ENCODE peak calls at places on chromosomes 12 and 14, in nine cellular contexts. D is T-helper 2 cell, I is mammary epithelial cell, H is posterior cingulate gyrus, C is anterior cingulate cortex, T is left ventricle myocardium superior, G is nephron progenitor cell, W is BJ, L is lower lobe of right lung. B is an unnamed sample.

GRCh38 chr12:81758421-81759214 is 532 bp downstream of the PPFIA2 start:
- DNase-seq in D (no peak), I (no peak), H (peak; percentile 61), C (peak; percentile 78), T (peak; percentile 53), G (peak; percentile 49), W (no peak), L (no peak), B (no peak)

GRCh38 chr14:92985521-92985920 is 62.6 kb downstream of the CHGA start:
- DNase-seq in D (no peak), I (no peak), H (no peak), C (no peak), T (no peak), G (no peak), W (no peak), L (no peak), B (no peak)

GRCh38 chr14:99277534-99277933 is 5.5 kb upstream of the BCL11B start:
- DNase-seq in D (no peak), I (no peak), H (no peak), C (no peak), T (no peak), G (no peak), W (no peak), L (no peak), B (peak; percentile 26)

GRCh38 chr12:124491856-124492420 is 75.5 kb downstream of the NCOR2 start:
- DNase-seq in D (no peak), I (no peak), H (no peak), C (no peak), T (no peak), G (no peak), W (no peak), L (no peak), B (no peak)

GRCh38 chr14:30681752-30682355 is 59.7 kb downstream of the SCFD1 start:
- DNase-seq in D (no peak), I (no peak), H (no peak), C (no peak), T (no peak), G (no peak), W (no peak), L (no peak), B (peak; percentile 35)

GRCh38 chr12:108235231-108235959 is 103.7 kb downstream of the CMKLR1 start:
- DNase-seq in D (no peak), I (no peak), H (no peak), C (no peak), T (no peak), G (no peak), W (no peak), L (no peak), B (no peak)

GRCh38 chr14:106875503-106875902 is 1349.1 kb downstream of the TMEM121 start:
- DNase-seq in D (no peak), I (no peak), H (no peak), C (no peak), T (peak; percentile 49), G (no peak), W (no peak), L (no peak), B (no peak)

GRCh38 chr12:6183689-6184441 is 16.3 kb upstream of the CD9 start:
- DNase-seq in D (no peak), I (peak; percentile 40), H (no peak), C (peak; percentile 28), T (no peak), G (no peak), W (no peak), L (no peak), B (peak; percentile 78)

GRCh38 chr12:94207467-94208432 is 59.4 kb downstream of the PLXNC1 start:
- DNase-seq in D (peak; percentile 42), I (no peak), H (no peak), C (no peak), T (no peak), G (no peak), W (no peak), L (no peak), B (peak; percentile 48)

GRCh38 chr12:122891661-122892525 is 4.0 kb downstream of the VPS37B start:
- DNase-seq in D (no peak), I (peak; percentile 89), H (no peak), C (no peak), T (no peak), G (no peak), W (peak; percentile 55), L (no peak), B (peak; percentile 89)

GRCh38 chr12:117967043-117967442 is 1.7 kb downstream of the KSR2 start:
- DNase-seq in D (no peak), I (no peak), H (no peak), C (no peak), T (no peak), G (no peak), W (no peak), L (no peak), B (no peak)

GRCh38 chr14:20857630-20858261 is 33.4 kb upstream of the RNASE3 start:
- DNase-seq in D (peak; percentile 33), I (peak; percentile 27), H (peak; percentile 68), C (peak; percentile 65), T (peak; percentile 76), G (peak; percentile 80), W (no peak), L (peak; percentile 76), B (peak; percentile 35)

GRCh38 chr14:31360919-31361662 is 59.3 kb downstream of the HEATR5A start:
- DNase-seq in D (no peak), I (peak; percentile 79), H (no peak), C (no peak), T (no peak), G (no peak), W (peak; percentile 32), L (no peak), B (peak; percentile 91)

GRCh38 chr14:95355422-95355821 is 35.7 kb upstream of the CLMN start:
- DNase-seq in D (no peak), I (no peak), H (no peak), C (no peak), T (no peak), G (no peak), W (no peak), L (no peak), B (no peak)

GRCh38 chr14:87041290-87042020 is 951.5 kb downstream of the GALC start:
- DNase-seq in D (no peak), I (no peak), H (no peak), C (no peak), T (no peak), G (no peak), W (no peak), L (no peak), B (peak; percentile 33)

GRCh38 chr12:6275609-6276246 is 34.8 kb upstream of the PLEKHG6 start:
- DNase-seq in D (no peak), I (no peak), H (no peak), C (no peak), T (no peak), G (no peak), W (no peak), L (peak; percentile 20), B (no peak)

GRCh38 chr12:128853321-128854197 is at the start of gene GLT1D1:
- DNase-seq in D (no peak), I (no peak), H (peak; percentile 24), C (no peak), T (peak; percentile 32), G (peak; percentile 67), W (no peak), L (no peak), B (no peak)

GRCh38 chr12:50925342-50925651 is 27.0 kb upstream of the HIGD1C start:
- DNase-seq in D (no peak), I (no peak), H (no peak), C (no peak), T (peak; percentile 42), G (no peak), W (no peak), L (no peak), B (no peak)

GRCh38 chr14:34987180-34987579 is 4.4 kb downstream of the SRP54 start:
- DNase-seq in D (no peak), I (no peak), H (no peak), C (no peak), T (no peak), G (no peak), W (no peak), L (no peak), B (no peak)

GRCh38 chr14:55077155-55077554 is 25.7 kb downstream of the MAPK1IP1L start:
- DNase-seq in D (no peak), I (peak; percentile 83), H (no peak), C (no peak), T (no peak), G (no peak), W (no peak), L (no peak), B (peak; percentile 87)

GRCh38 chr12:96258451-96258933 is 64.3 kb downstream of the ELK3 start:
- DNase-seq in D (peak; percentile 36), I (peak; percentile 39), H (no peak), C (no peak), T (peak; percentile 72), G (peak; percentile 28), W (no peak), L (no peak), B (no peak)

GRCh38 chr12:12476836-12477531 is 85.7 kb downstream of the DUSP16 start:
- DNase-seq in D (no peak), I (no peak), H (peak; percentile 76), C (peak; percentile 84), T (no peak), G (no peak), W (no peak), L (no peak), B (no peak)

GRCh38 chr12:22275847-22276246 is 58.7 kb downstream of the ST8SIA1 start:
- DNase-seq in D (no peak), I (peak; percentile 97), H (peak; percentile 18), C (peak; percentile 19), T (peak; percentile 89), G (no peak), W (peak; percentile 98), L (peak; percentile 62), B (peak; percentile 99)

GRCh38 chr14:22850944-22851790 is 14.8 kb downstream of the MMP14 start:
- DNase-seq in D (no peak), I (peak; percentile 99), H (peak; percentile 53), C (peak; percentile 72), T (peak; percentile 94), G (no peak), W (peak; percentile 93), L (peak; percentile 73), B (peak; percentile 93)

GRCh38 chr12:130920711-130921381 is 32.9 kb upstream of the ADGRD1 start:
- DNase-seq in D (no peak), I (no peak), H (no peak), C (no peak), T (peak; percentile 79), G (no peak), W (peak; percentile 87), L (peak; percentile 88), B (peak; percentile 32)

GRCh38 chr14:24185015-24185414 is 3.6 kb downstream of the IPO4 start:
- DNase-seq in D (no peak), I (no peak), H (no peak), C (no peak), T (no peak), G (no peak), W (no peak), L (no peak), B (no peak)

GRCh38 chr14:61542848-61543790 is 152.2 kb upstream of the HIF1A start:
- DNase-seq in D (no peak), I (no peak), H (no peak), C (no peak), T (no peak), G (no peak), W (no peak), L (no peak), B (no peak)

GRCh38 chr14:97180304-97181200 is 383.4 kb downstream of the VRK1 start:
- DNase-seq in D (no peak), I (no peak), H (peak; percentile 34), C (peak; percentile 43), T (no peak), G (no peak), W (no peak), L (no peak), B (peak; percentile 79)

GRCh38 chr12:47276253-47277070 is 196.7 kb upstream of the AMIGO2 start:
- DNase-seq in D (peak; percentile 84), I (peak; percentile 91), H (no peak), C (no peak), T (no peak), G (no peak), W (peak; percentile 24), L (no peak), B (peak; percentile 94)

GRCh38 chr12:66964629-66965028 is 285.8 kb upstream of the GRIP1 start:
- DNase-seq in D (peak; percentile 50), I (peak; percentile 79), H (no peak), C (no peak), T (no peak), G (no peak), W (no peak), L (no peak), B (no peak)

GRCh38 chr12:94309348-94309747 is 150.3 kb downstream of the CEP83 start:
- DNase-seq in D (no peak), I (no peak), H (no peak), C (no peak), T (no peak), G (no peak), W (no peak), L (no peak), B (no peak)